ENCODE peak calls at places on chromosome 11, in nine cellular contexts. F is SK-N-DZ; G is stimulated activated CD4-positive, alpha-beta T cell treated with anti-CD3 and anti-CD28 coated beads, Interleukin-12 subunit alpha, Interleukin-12 subunit beta, amount 100 ng/mL, for 24 hours; C is posterior cingulate gyrus; S is adrenal gland; W is naive thymus-derived CD8-positive, alpha-beta T cell; M is CD4-positive, alpha-beta T cell; O is progenitor cell of endocrine pancreas; V is DMS153. B is an unnamed sample.
A peak's percentile ranks its signal among the peaks of the same experiment; 100 is the strongest.

GRCh38 chr11:118151421-118151820 is 1.2 kb downstream of the SCN4B start:
- DNase-seq in F (no peak), G (no peak), C (no peak), S (no peak), W (no peak), M (no peak), O (no peak), V (no peak), B (no peak)

GRCh38 chr11:15613231-15613630 is 498.5 kb downstream of the INSC start:
- DNase-seq in F (no peak), G (no peak), C (no peak), S (no peak), W (no peak), M (no peak), O (no peak), V (no peak), B (no peak)

GRCh38 chr11:111302298-111302697 is 4.0 kb downstream of the POU2AF3 start:
- DNase-seq in F (peak; percentile 2), G (no peak), C (no peak), S (no peak), W (no peak), M (no peak), O (no peak), V (peak; percentile 42), B (no peak)

GRCh38 chr11:117039897-117040296 is 58.3 kb downstream of the SIK3 start:
- DNase-seq in F (no peak), G (no peak), C (no peak), S (no peak), W (no peak), M (no peak), O (no peak), V (no peak), B (no peak)

GRCh38 chr11:2584812-2585565 is 114.8 kb downstream of the KCNQ1OT1 start:
- DNase-seq in F (no peak), G (no peak), C (no peak), S (peak; percentile 41), W (no peak), M (no peak), O (peak; percentile 8), V (no peak), B (peak; percentile 9)

GRCh38 chr11:128884703-128885338 is 6.3 kb upstream of the KCNJ5 start:
- DNase-seq in F (peak; percentile 32), G (no peak), C (peak; percentile 56), S (peak; percentile 86), W (peak; percentile 46), M (peak; percentile 50), O (peak; percentile 56), V (peak; percentile 61), B (no peak)

GRCh38 chr11:65817312-65817814 is 16.4 kb upstream of the SNX32 start:
- DNase-seq in F (no peak), G (no peak), C (no peak), S (no peak), W (no peak), M (no peak), O (no peak), V (no peak), B (no peak)

GRCh38 chr11:70899616-70900015 is 352.8 kb downstream of the SHANK2 start:
- DNase-seq in F (no peak), G (no peak), C (no peak), S (no peak), W (no peak), M (no peak), O (no peak), V (no peak), B (no peak)

GRCh38 chr11:83713701-83714100 is 427.5 kb upstream of the CCDC90B start:
- DNase-seq in F (no peak), G (no peak), C (no peak), S (peak; percentile 73), W (no peak), M (no peak), O (no peak), V (no peak), B (peak; percentile 31)

GRCh38 chr11:30346068-30346688 is 23.3 kb downstream of the ARL14EP start:
- DNase-seq in F (peak; percentile 72), G (no peak), C (no peak), S (no peak), W (peak; percentile 37), M (no peak), O (no peak), V (no peak), B (no peak)

GRCh38 chr11:13010737-13011342 is 1.7 kb downstream of the RASSF10 start:
- DNase-seq in F (no peak), G (no peak), C (no peak), S (no peak), W (no peak), M (no peak), O (peak; percentile 27), V (no peak), B (no peak)

GRCh38 chr11:287821-288327 is 1.1 kb upstream of the PGGHG start:
- DNase-seq in F (no peak), G (no peak), C (peak; percentile 6), S (no peak), W (peak; percentile 55), M (no peak), O (no peak), V (no peak), B (no peak)

GRCh38 chr11:85307381-85307780 is 319.8 kb downstream of the DLG2 start:
- DNase-seq in F (no peak), G (no peak), C (no peak), S (no peak), W (no peak), M (no peak), O (no peak), V (no peak), B (no peak)

GRCh38 chr11:34613462-34614183 is 7.3 kb upstream of the EHF start:
- DNase-seq in F (no peak), G (no peak), C (no peak), S (no peak), W (no peak), M (no peak), O (no peak), V (no peak), B (no peak)

GRCh38 chr11:134854391-134854991 is 442.4 kb upstream of the B3GAT1 start:
- DNase-seq in F (no peak), G (no peak), C (no peak), S (no peak), W (no peak), M (no peak), O (no peak), V (no peak), B (no peak)

GRCh38 chr11:95095858-95096587 is 6.4 kb downstream of the ENDOD1 start:
- DNase-seq in F (no peak), G (no peak), C (no peak), S (no peak), W (no peak), M (no peak), O (no peak), V (no peak), B (no peak)

GRCh38 chr11:110613526-110613925 is 98.7 kb downstream of the ARHGAP20 start:
- DNase-seq in F (no peak), G (no peak), C (no peak), S (no peak), W (no peak), M (no peak), O (no peak), V (no peak), B (no peak)

GRCh38 chr11:13595166-13595565 is 73.3 kb upstream of the FAR1 start:
- DNase-seq in F (no peak), G (no peak), C (no peak), S (no peak), W (no peak), M (no peak), O (no peak), V (no peak), B (no peak)

GRCh38 chr11:11069741-11070550 is 212.1 kb upstream of the ZBED5 start:
- DNase-seq in F (no peak), G (no peak), C (no peak), S (no peak), W (no peak), M (no peak), O (no peak), V (no peak), B (no peak)

GRCh38 chr11:34183840-34184358 is 78.5 kb downstream of the NAT10 start:
- DNase-seq in F (no peak), G (no peak), C (no peak), S (no peak), W (no peak), M (no peak), O (no peak), V (no peak), B (no peak)

GRCh38 chr11:14148653-14149273 is 186.2 kb downstream of the SPON1 start:
- DNase-seq in F (no peak), G (no peak), C (no peak), S (no peak), W (no peak), M (no peak), O (no peak), V (no peak), B (no peak)

GRCh38 chr11:97525273-97525672 is 1135.5 kb downstream of the JRKL start:
- DNase-seq in F (no peak), G (no peak), C (no peak), S (no peak), W (no peak), M (no peak), O (no peak), V (no peak), B (no peak)

GRCh38 chr11:47056261-47056915 is 119.8 kb downstream of the CSTPP1 start:
- DNase-seq in F (no peak), G (no peak), C (no peak), S (no peak), W (no peak), M (no peak), O (no peak), V (no peak), B (no peak)

GRCh38 chr11:132910016-132910760 is 622.1 kb downstream of the OPCML start:
- DNase-seq in F (no peak), G (no peak), C (no peak), S (no peak), W (no peak), M (no peak), O (no peak), V (no peak), B (no peak)

GRCh38 chr11:2422461-2423156 is 21.7 kb downstream of the TRPM5 start:
- DNase-seq in F (no peak), G (no peak), C (no peak), S (no peak), W (no peak), M (no peak), O (no peak), V (no peak), B (no peak)

GRCh38 chr11:45653277-45653676 is 12.1 kb downstream of the CHST1 start:
- DNase-seq in F (no peak), G (no peak), C (no peak), S (no peak), W (no peak), M (no peak), O (no peak), V (no peak), B (no peak)

GRCh38 chr11:57160665-57161064 is 21.1 kb upstream of the LRRC55 start:
- DNase-seq in F (no peak), G (no peak), C (no peak), S (no peak), W (no peak), M (no peak), O (no peak), V (no peak), B (no peak)

GRCh38 chr11:117759305-117759704 is 37.7 kb downstream of the DSCAML1 start:
- DNase-seq in F (no peak), G (no peak), C (no peak), S (no peak), W (no peak), M (no peak), O (no peak), V (no peak), B (no peak)

GRCh38 chr11:69012092-69013008 is 696 bp downstream of the MRGPRF start:
- DNase-seq in F (no peak), G (no peak), C (no peak), S (no peak), W (no peak), M (no peak), O (no peak), V (no peak), B (no peak)

GRCh38 chr11:80173487-80174136 is 732.8 kb upstream of the TENM4 start:
- DNase-seq in F (no peak), G (no peak), C (no peak), S (no peak), W (no peak), M (no peak), O (no peak), V (no peak), B (no peak)

GRCh38 chr11:121595717-121596156 is 143.0 kb upstream of the SORL1-AS1 start:
- DNase-seq in F (no peak), G (no peak), C (no peak), S (no peak), W (no peak), M (no peak), O (no peak), V (no peak), B (no peak)